ENCODE peak calls at places on chromosomes 1 and 21, in ten cellular contexts. Z is H9, I is putamen, Q is fibroblast of mammary gland, R is IMR-90, W is AG09309, K is NCI-H146, H is EL, P is GM12864, C is right lobe of liver. F is an unnamed sample.

GRCh38 chr1:203035111-203036000 is 9.1 kb downstream of the PPFIA4 start:
- DNase-seq in Z (peak), I (no peak), Q (no peak), R (no peak), W (no peak), K (no peak), H (no peak), P (no peak), C (peak), F (no peak)

GRCh38 chr21:43597052-43597451 is 62.2 kb downstream of the HSF2BP start:
- DNase-seq in Z (no peak), I (no peak), Q (peak), R (peak), W (no peak), K (no peak), H (peak), P (no peak), C (no peak), F (peak)

GRCh38 chr1:220809704-220810103 is 23.0 kb downstream of the MTARC1 start:
- DNase-seq in Z (no peak), I (no peak), Q (no peak), R (no peak), W (no peak), K (no peak), H (no peak), P (no peak), C (peak), F (no peak)

GRCh38 chr1:21586926-21587601 is 77.8 kb downstream of the ALPL start:
- DNase-seq in Z (peak), I (no peak), Q (peak), R (peak), W (peak), K (no peak), H (peak), P (no peak), C (no peak), F (peak)

GRCh38 chr1:6260961-6261614 is at the start of gene GPR153:
- DNase-seq in Z (peak), I (no peak), Q (no peak), R (no peak), W (no peak), K (peak), H (peak), P (no peak), C (peak), F (peak)

GRCh38 chr1:20721117-20722061 is 3.6 kb upstream of the KIF17 start:
- DNase-seq in Z (peak), I (no peak), Q (no peak), R (no peak), W (no peak), K (no peak), H (no peak), P (no peak), C (peak), F (no peak)

GRCh38 chr1:11158720-11159321 is 30.3 kb upstream of the ANGPTL7 start:
- DNase-seq in Z (no peak), I (no peak), Q (peak), R (peak), W (peak), K (no peak), H (peak), P (no peak), C (no peak), F (peak)

GRCh38 chr1:86774305-86775304 is 70.2 kb downstream of the SH3GLB1 start:
- DNase-seq in Z (peak), I (peak), Q (peak), R (peak), W (peak), K (peak), H (peak), P (peak), C (peak), F (peak)

GRCh38 chr1:171218661-171219060 is 29.6 kb upstream of the FMO1 start:
- DNase-seq in Z (peak), I (no peak), Q (no peak), R (no peak), W (no peak), K (no peak), H (peak), P (no peak), C (no peak), F (no peak)

GRCh38 chr1:184656221-184656620 is 98.4 kb downstream of the EDEM3 start:
- DNase-seq in Z (no peak), I (no peak), Q (no peak), R (no peak), W (no peak), K (no peak), H (no peak), P (no peak), C (no peak), F (no peak)

GRCh38 chr1:235648407-235648907 is 1.1 kb downstream of the GNG4 start:
- DNase-seq in Z (no peak), I (no peak), Q (no peak), R (no peak), W (no peak), K (peak), H (peak), P (no peak), C (peak), F (no peak)

GRCh38 chr1:115906627-115907026 is 65.7 kb upstream of the NHLH2 start:
- DNase-seq in Z (no peak), I (no peak), Q (no peak), R (no peak), W (no peak), K (no peak), H (no peak), P (no peak), C (no peak), F (no peak)

GRCh38 chr1:216457356-216457755 is 34.1 kb upstream of the USH2A start:
- DNase-seq in Z (no peak), I (no peak), Q (no peak), R (peak), W (no peak), K (no peak), H (peak), P (no peak), C (no peak), F (no peak)

F was measured in AG20443.